ENCODE peak calls at places on chromosomes 6 and 20, in six cellular contexts. X, Z, O, K, M and T are unnamed samples.

GRCh38 chr20:6802227-6802626 is 34.7 kb downstream of the BMP2 start:
- DNase-seq in X (no peak), Z (no peak), O (no peak), K (no peak), M (no peak), T (no peak)

GRCh38 chr20:57663681-57664451 is 43.6 kb upstream of the ZBP1 start:
- DNase-seq in X (no peak), Z (peak; percentile 5), O (peak; percentile 8), K (no peak), M (no peak), T (no peak)

GRCh38 chr6:37283268-37283667 is 25.3 kb upstream of the TMEM217 start:
- DNase-seq in X (no peak), Z (no peak), O (no peak), K (no peak), M (no peak), T (no peak)

GRCh38 chr6:159961523-159961922 is 7.4 kb upstream of the IGF2R start:
- DNase-seq in X (no peak), Z (no peak), O (no peak), K (no peak), M (no peak), T (no peak)

GRCh38 chr6:72554761-72555221 is 67.1 kb upstream of the KCNQ5 start:
- DNase-seq in X (no peak), Z (no peak), O (no peak), K (no peak), M (no peak), T (no peak)

GRCh38 chr6:9540534-9541126 is 874.2 kb downstream of the TFAP2A start:
- DNase-seq in X (peak; percentile 19), Z (no peak), O (no peak), K (no peak), M (peak; percentile 20), T (no peak)

GRCh38 chr6:156418253-156418652 is 358.9 kb upstream of the ARID1B start:
- DNase-seq in X (no peak), Z (no peak), O (no peak), K (no peak), M (no peak), T (no peak)

GRCh38 chr20:63712191-63712590 is 4.4 kb downstream of the ZGPAT start:
- DNase-seq in X (no peak), Z (no peak), O (no peak), K (no peak), M (no peak), T (no peak)

GRCh38 chr20:63835031-63835858 is 4.2 kb upstream of the ZBTB46 start:
- DNase-seq in X (peak; percentile 98), Z (peak; percentile 85), O (peak; percentile 92), K (peak; percentile 97), M (peak; percentile 86), T (peak; percentile 90)

GRCh38 chr6:158471339-158471738 is 88.6 kb upstream of the TMEM181 start:
- DNase-seq in X (no peak), Z (no peak), O (no peak), K (no peak), M (no peak), T (no peak)

GRCh38 chr6:127404594-127405178 is 54.5 kb downstream of the KIAA0408 start:
- DNase-seq in X (no peak), Z (no peak), O (no peak), K (no peak), M (no peak), T (no peak)

GRCh38 chr20:13736792-13737191 is 47.9 kb downstream of the ESF1 start:
- DNase-seq in X (no peak), Z (no peak), O (no peak), K (no peak), M (no peak), T (no peak)

GRCh38 chr20:6714202-6714800 is 53.2 kb upstream of the BMP2 start:
- DNase-seq in X (peak; percentile 8), Z (peak; percentile 91), O (no peak), K (no peak), M (no peak), T (no peak)

GRCh38 chr6:39568896-39569295 is 156.3 kb downstream of the KIF6 start:
- DNase-seq in X (no peak), Z (no peak), O (no peak), K (no peak), M (no peak), T (no peak)

GRCh38 chr6:7489376-7489775 is 52.1 kb upstream of the DSP start:
- DNase-seq in X (no peak), Z (no peak), O (no peak), K (no peak), M (no peak), T (no peak)

GRCh38 chr20:30168025-30168799 is 1089.3 kb upstream of the DEFB115 start:
- DNase-seq in X (peak; percentile 16), Z (no peak), O (peak; percentile 9), K (no peak), M (peak; percentile 3), T (peak; percentile 65)

GRCh38 chr6:26336355-26337198 is 28.4 kb upstream of the BTN3A2 start:
- DNase-seq in X (no peak), Z (no peak), O (no peak), K (no peak), M (no peak), T (no peak)

GRCh38 chr6:130215526-130215925 is 7.2 kb downstream of the SAMD3 start:
- DNase-seq in X (no peak), Z (no peak), O (no peak), K (no peak), M (no peak), T (no peak)

GRCh38 chr6:154951400-154952200 is 43.5 kb upstream of the TIAM2 start:
- DNase-seq in X (no peak), Z (no peak), O (no peak), K (no peak), M (no peak), T (no peak)

GRCh38 chr6:84773431-84774173 is 9.2 kb upstream of the TBX18 start:
- DNase-seq in X (no peak), Z (no peak), O (no peak), K (no peak), M (no peak), T (peak; percentile 69)
- H3K27me3 ChIP-seq in X (peaks cover 71% of the 10 kb centered on the region), Z (peaks cover 100% of the 10 kb centered on the region), O (peaks cover 53% of the 10 kb centered on the region), K (peaks cover 83% of the 10 kb centered on the region), M (peaks cover 36% of the 10 kb centered on the region), T (peaks cover 3% of the 10 kb centered on the region)

GRCh38 chr20:1382670-1383069 is 10.2 kb downstream of the FKBP1A start:
- DNase-seq in X (peak; percentile 58), Z (no peak), O (no peak), K (no peak), M (no peak), T (no peak)

GRCh38 chr20:1383621-1384404 is 9.0 kb downstream of the FKBP1A start:
- DNase-seq in X (no peak), Z (no peak), O (no peak), K (no peak), M (no peak), T (no peak)

GRCh38 chr20:1377984-1378742 is 14.7 kb downstream of the FKBP1A start:
- DNase-seq in X (no peak), Z (no peak), O (no peak), K (no peak), M (no peak), T (no peak)

GRCh38 chr20:1386323-1386722 is 6.5 kb downstream of the FKBP1A start:
- DNase-seq in X (no peak), Z (no peak), O (no peak), K (no peak), M (no peak), T (no peak)

GRCh38 chr20:1381753-1382591 is 10.9 kb downstream of the FKBP1A start:
- DNase-seq in X (peak; percentile 41), Z (no peak), O (no peak), K (no peak), M (no peak), T (no peak)
- H3K4me1 ChIP-seq in X (peaks cover 35% of the 10 kb centered on the region), Z (peaks cover 34% of the 10 kb centered on the region), O (peaks cover 38% of the 10 kb centered on the region), K (peaks cover 4% of the 10 kb centered on the region), M (peaks cover 4% of the 10 kb centered on the region), T (peaks cover 9% of the 10 kb centered on the region)

GRCh38 chr20:18310592-18310991 is 22.3 kb downstream of the ZNF133 start:
- DNase-seq in X (no peak), Z (no peak), O (no peak), K (no peak), M (no peak), T (no peak)

GRCh38 chr20:18313410-18313809 is 25.1 kb downstream of the ZNF133 start:
- DNase-seq in X (no peak), Z (no peak), O (no peak), K (no peak), M (no peak), T (no peak)

GRCh38 chr20:18316166-18316565 is 27.8 kb downstream of the ZNF133 start:
- DNase-seq in X (no peak), Z (no peak), O (no peak), K (no peak), M (no peak), T (no peak)

GRCh38 chr20:18314786-18315406 is 26.6 kb downstream of the ZNF133 start:
- DNase-seq in X (no peak), Z (no peak), O (no peak), K (no peak), M (no peak), T (no peak)

GRCh38 chr20:18312723-18313122 is 24.4 kb downstream of the ZNF133 start:
- DNase-seq in X (no peak), Z (no peak), O (no peak), K (no peak), M (no peak), T (no peak)
- TF ChIP-seq POLR2A in X (no peak), Z (no peak), O (no peak), K (no peak), M (no peak), T (no peak)

DNA sequence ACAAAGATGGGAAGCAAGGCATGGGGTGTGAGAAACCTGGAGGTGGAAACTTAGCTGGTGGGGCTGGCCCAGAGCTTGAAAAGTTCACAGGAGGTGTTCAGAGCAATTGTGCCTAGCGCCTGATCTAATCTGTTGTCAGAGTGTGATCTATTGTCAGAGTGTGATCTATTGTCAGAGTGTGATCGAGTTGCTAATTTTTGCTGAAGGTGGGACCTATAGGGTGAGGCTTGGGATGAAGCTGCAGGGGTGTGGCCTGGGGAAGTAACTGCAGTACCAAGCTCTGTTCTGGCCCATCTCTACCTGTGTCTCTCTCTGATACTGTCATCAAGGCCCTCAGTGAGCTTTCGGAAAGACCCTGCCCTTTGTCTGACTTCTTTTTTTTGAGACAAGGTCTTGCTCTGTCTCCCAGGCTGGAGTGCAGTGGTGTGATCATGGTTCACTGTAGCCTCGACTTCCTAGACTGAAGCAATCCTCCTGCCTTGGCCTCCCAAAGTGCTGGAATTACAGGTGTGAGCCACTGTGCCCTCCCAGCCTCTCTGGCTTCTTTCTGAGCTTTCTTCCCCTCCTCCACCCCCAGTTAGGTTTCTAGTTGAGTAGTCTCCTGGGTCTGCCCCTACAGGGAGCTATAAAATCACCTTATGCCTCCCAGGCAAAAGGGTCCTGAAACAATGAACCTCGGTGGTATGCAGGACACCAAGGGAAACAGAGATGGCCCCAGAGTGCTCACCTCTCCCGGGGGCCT is 150.8 kb upstream of the RNF24 start:
- DNase-seq in X (no peak), Z (no peak), O (no peak), K (no peak), M (no peak), T (no peak)
- H3K27me3 ChIP-seq in X (no peaks in the 10 kb centered on the region), Z (no peaks in the 10 kb centered on the region), O (no peaks in the 10 kb centered on the region), K (no peaks in the 10 kb centered on the region), M (no peaks in the 10 kb centered on the region), T (no peaks in the 10 kb centered on the region)

DNA sequence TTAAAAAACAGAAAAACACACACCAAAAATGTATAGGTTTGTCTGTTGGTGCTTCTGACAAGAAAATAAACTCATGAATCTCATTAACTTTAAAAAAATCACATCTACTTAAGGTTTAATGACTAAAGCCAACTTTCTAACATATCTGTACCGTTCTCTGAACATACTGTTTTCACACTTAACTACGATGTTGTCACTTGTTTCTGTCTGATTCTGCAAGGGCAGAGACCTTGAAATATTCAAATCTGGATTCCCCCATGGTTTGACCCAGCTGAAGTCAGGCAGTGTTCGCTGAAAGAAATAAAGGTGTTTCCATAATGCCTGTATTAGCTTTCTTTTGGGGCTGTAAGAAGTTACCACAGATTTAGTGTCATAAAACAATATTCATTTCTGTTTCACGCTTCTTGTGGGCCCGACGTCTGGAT is 2.7 kb upstream of the ASXL1 start:
- DNase-seq in X (no peak), Z (no peak), O (no peak), K (no peak), M (no peak), T (no peak)
- H3K4me1 ChIP-seq in X (peaks cover 27% of the 10 kb centered on the region), Z (no peaks in the 10 kb centered on the region), O (no peaks in the 10 kb centered on the region), K (no peaks in the 10 kb centered on the region), M (no peaks in the 10 kb centered on the region), T (peaks cover 5% of the 10 kb centered on the region)